ENCODE peak calls at places on chromosomes 4 and X, in seven cellular contexts. Y is A549, K is SK-N-SH, N is GM12878, P is HCT116, S is K562, H is HepG2. F is an unnamed sample. For H3K9me3, the result is how much of the 10 kb centered on the place peaks cover.

GRCh38 chr4:173834151-173834550 is 304.1 kb upstream of the HAND2 start:
- DNase-seq in K (no peak), N (no peak), S (peak), P (peak), Y (peak), H (no peak), F (no peak)

GRCh38 chr4:10019521-10020051 is 1.7 kb downstream of the SLC2A9 start:
- DNase-seq in K (no peak), P (no peak), S (no peak), Y (no peak), H (no peak), N (no peak), F (no peak)

GRCh38 chrX:41022579-41022978 is 62.7 kb upstream of the USP9X start:
- DNase-seq in Y (peak), H (peak), K (no peak), N (no peak), P (peak), S (no peak), F (no peak)

GRCh38 chr4:150310159-150310895 is 232.1 kb downstream of the DCLK2 start:
- DNase-seq in S (no peak), N (no peak), H (no peak), Y (no peak), K (no peak), P (no peak), F (no peak)

GRCh38 chr4:123807866-123808265 is 411.3 kb downstream of the SPRY1 start:
- DNase-seq in P (no peak), H (no peak), K (no peak), N (no peak), S (no peak), Y (no peak), F (no peak)

GRCh38 chr4:159417006-159417405 is 314.1 kb downstream of the RAPGEF2 start:
- DNase-seq in K (no peak), N (no peak), Y (no peak), H (no peak), S (no peak), P (no peak), F (no peak)

GRCh38 chr4:2942037-2942531 is 21.1 kb downstream of the NOP14 start:
- DNase-seq in S (no peak), K (no peak), H (no peak), P (no peak), N (no peak), Y (no peak), F (no peak)

GRCh38 chrX:38548508-38548907 is 12.8 kb upstream of the TSPAN7 start:
- DNase-seq in S (no peak), N (no peak), Y (no peak), H (no peak), K (no peak), P (no peak), F (no peak)

GRCh38 chr4:36056128-36056527 is 188.2 kb downstream of the ARAP2 start:
- DNase-seq in P (no peak), K (no peak), H (no peak), Y (peak), N (no peak), S (no peak), F (no peak)

GRCh38 chr4:172489896-172490295 is 676.7 kb downstream of the GALNTL6 start:
- DNase-seq in N (no peak), P (no peak), S (no peak), H (no peak), K (no peak), Y (no peak), F (no peak)

GRCh38 chrX:51456814-51457213 is 39.6 kb downstream of the NUDT11 start:
- DNase-seq in Y (peak), P (no peak), H (peak), N (no peak), K (no peak), S (no peak), F (no peak)

GRCh38 chr4:4601803-4602369 is 60.0 kb upstream of the STX18 start:
- DNase-seq in H (no peak), S (no peak), P (no peak), K (no peak), Y (no peak), N (no peak), F (no peak)

GRCh38 chr4:150244600-150244999 is 166.4 kb downstream of the DCLK2 start:
- DNase-seq in H (no peak), N (no peak), K (no peak), S (no peak), P (no peak), Y (peak), F (no peak)

GRCh38 chrX:43718546-43718945 is 62.4 kb downstream of the MAOA start:
- DNase-seq in S (no peak), N (no peak), H (no peak), K (no peak), P (no peak), Y (no peak), F (no peak)

GRCh38 chrX:111010151-111010550 is 85.8 kb upstream of the PAK3 start:
- DNase-seq in K (no peak), Y (no peak), N (no peak), S (no peak), P (no peak), H (no peak), F (no peak)

GRCh38 chr4:166169111-166169510 is 296.1 kb downstream of the TLL1 start:
- DNase-seq in Y (peak), S (no peak), N (no peak), P (peak), K (no peak), H (peak), F (no peak)

GRCh38 chrX:97330150-97330549 is 446.4 kb downstream of the RPA4 start:
- DNase-seq in N (no peak), H (no peak), P (no peak), Y (no peak), K (no peak), S (no peak), F (no peak)

GRCh38 chr4:184234155-184234554 is 16.5 kb upstream of the ENPP6 start:
- DNase-seq in S (no peak), N (no peak), H (no peak), P (no peak), Y (no peak), K (no peak), F (no peak)

GRCh38 chr4:147586032-147586431 is 31.2 kb upstream of the TMEM184C start:
- DNase-seq in S (no peak), P (no peak), H (no peak), N (no peak), K (no peak), Y (no peak), F (no peak)

GRCh38 chr4:187171731-187172339 is 448.2 kb upstream of the FAT1 start:
- DNase-seq in S (no peak), K (no peak), N (no peak), H (no peak), P (no peak), Y (no peak), F (no peak)
- TF ChIP-seq REST in S (no peak), K (no peak), N (no peak), H (no peak), P (no peak), Y (no peak), F (no peak)

GRCh38 chrX:18698762-18699650 is 8.4 kb upstream of the PPEF1 start:
- DNase-seq in K (no peak), S (no peak), Y (no peak), N (no peak), P (no peak), H (no peak), F (no peak)
- H3K9me3 ChIP-seq in K (under half), S (under half), Y (under half), N (under half), P (under half), H (under half), F (under half)

GRCh38 chr4:137677851-137678250 is 145.6 kb upstream of the PCDH18 start:
- DNase-seq in N (no peak), P (no peak), S (no peak), H (no peak), K (no peak), Y (no peak), F (no peak)
- TF ChIP-seq REST in N (no peak), P (no peak), S (no peak), H (no peak), K (no peak), Y (no peak), F (no peak)

GRCh38 chrX:1221296-1221845 is 8.9 kb upstream of the CRLF2 start:
- DNase-seq in S (no peak), H (no peak), Y (no peak), N (no peak), P (no peak), K (no peak), F (no peak)
- H3K9me3 ChIP-seq in S (under half), H (under half), Y (under half), N (under half), P (under half), K (under half), F (under half)

GRCh38 chrX:78042601-78043000 is 61.4 kb upstream of the PGK1 start:
- DNase-seq in S (no peak), H (no peak), K (no peak), P (no peak), Y (no peak), N (no peak), F (no peak)

GRCh38 chrX:78046362-78046761 is 57.7 kb upstream of the PGK1 start:
- DNase-seq in H (no peak), S (no peak), Y (no peak), P (no peak), N (no peak), K (no peak), F (no peak)

GRCh38 chrX:78048036-78048435 is 56.0 kb upstream of the PGK1 start:
- DNase-seq in H (no peak), N (no peak), Y (no peak), S (no peak), K (no peak), P (no peak), F (no peak)
- TF ChIP-seq REST in H (no peak), N (no peak), Y (no peak), S (no peak), K (no peak), P (no peak), F (no peak)

GRCh38 chrX:10398271-10398670 is 222.1 kb downstream of the MID1 start:
- DNase-seq in P (no peak), K (no peak), S (no peak), H (no peak), Y (no peak), N (no peak), F (no peak)

GRCh38 chrX:10397349-10397748 is 223.0 kb downstream of the MID1 start:
- DNase-seq in H (no peak), K (no peak), Y (no peak), N (no peak), S (no peak), P (no peak), F (no peak)

GRCh38 chrX:10399152-10399741 is 221.1 kb downstream of the MID1 start:
- DNase-seq in S (no peak), H (no peak), N (no peak), P (no peak), K (no peak), Y (no peak), F (no peak)

GRCh38 chrX:10404435-10404834 is 215.9 kb downstream of the MID1 start:
- DNase-seq in S (no peak), K (no peak), P (no peak), H (no peak), Y (no peak), N (no peak), F (no peak)

DNA sequence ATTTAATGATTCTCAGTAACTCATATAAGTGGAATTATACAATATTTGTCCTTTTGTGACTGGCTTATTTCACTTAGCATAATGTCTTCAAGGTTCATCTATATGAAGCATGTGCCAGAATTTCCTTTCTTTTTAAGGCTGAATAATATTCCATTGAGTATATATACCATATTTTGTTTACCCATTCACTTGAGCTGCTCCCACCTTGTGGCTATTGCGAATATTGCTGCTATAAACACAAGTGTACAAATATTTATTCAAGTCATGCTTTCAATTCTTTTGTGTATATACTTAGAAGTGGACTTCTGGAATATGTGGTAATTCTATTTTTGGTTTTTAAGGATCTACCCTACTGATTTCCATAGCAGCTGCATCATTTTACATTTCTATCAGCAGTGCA is 219.1 kb downstream of the MID1 start:
- DNase-seq in Y (peak), K (no peak), P (no peak), H (no peak), S (no peak), N (no peak), F (no peak)
- H3K9me3 ChIP-seq in Y (under half), K (under half), P (under half), H (under half), S (under half), N (under half), F (under half)

F was measured in Panc1.